ENCODE peak calls at places on chromosome 15, in five cellular contexts. K, Q, X, B and M are unnamed samples.

GRCh38 chr15:53472883-53473282 is 286.6 kb downstream of the WDR72 start:
- DNase-seq in X (no peak), B (no peak), K (no peak), Q (no peak), M (no peak)

GRCh38 chr15:29692527-29692926 is 129.7 kb downstream of the TJP1 start:
- DNase-seq in X (no peak), Q (no peak), B (no peak), K (no peak), M (no peak)

GRCh38 chr15:41798607-41799487 is 24.6 kb downstream of the MAPKBP1 start:
- DNase-seq in Q (no peak), B (no peak), X (no peak), K (peak; percentile 46), M (peak; percentile 49)

GRCh38 chr15:65211157-65211982 is at the start of gene CILP:
- DNase-seq in K (no peak), Q (peak; percentile 81), B (no peak), X (no peak), M (no peak)

GRCh38 chr15:88029696-88030095 is 226.8 kb downstream of the NTRK3 start:
- DNase-seq in Q (no peak), K (no peak), X (no peak), B (no peak), M (no peak)

GRCh38 chr15:90320062-90320884 is 31.8 kb upstream of the ZNF774 start:
- DNase-seq in X (peak; percentile 66), K (peak; percentile 96), Q (peak; percentile 89), B (peak; percentile 56), M (peak; percentile 94)

GRCh38 chr15:63503739-63504246 is 600 bp upstream of the USP3 start:
- DNase-seq in X (peak; percentile 35), Q (no peak), K (peak; percentile 68), B (peak; percentile 86), M (peak; percentile 79)

GRCh38 chr15:64810499-64811326 is 14.7 kb downstream of the PIF1 start:
- DNase-seq in B (no peak), Q (peak; percentile 46), X (no peak), K (no peak), M (no peak)

GRCh38 chr15:85704720-85705119 is 90.0 kb downstream of the KLHL25 start:
- DNase-seq in X (no peak), K (no peak), Q (no peak), B (no peak), M (no peak)

GRCh38 chr15:98994892-98995291 is 12.7 kb downstream of the PGPEP1L start:
- DNase-seq in Q (no peak), K (no peak), X (no peak), B (no peak), M (no peak)

GRCh38 chr15:35545316-35545824 is 595 bp downstream of the DPH6 start:
- DNase-seq in Q (peak; percentile 76), K (peak; percentile 38), B (no peak), X (peak; percentile 43), M (peak; percentile 44)

GRCh38 chr15:90744759-90745402 is 27.7 kb downstream of the BLM start:
- DNase-seq in X (no peak), Q (no peak), K (no peak), B (no peak), M (no peak)

GRCh38 chr15:25735550-25736384 is 127.4 kb downstream of the ATP10A start:
- DNase-seq in B (no peak), X (no peak), Q (no peak), K (no peak), M (no peak)

GRCh38 chr15:57503051-57503702 is 88.5 kb upstream of the MYZAP start:
- DNase-seq in Q (peak; percentile 40), X (no peak), K (no peak), B (no peak), M (no peak)

GRCh38 chr15:96764946-96765345 is 434.4 kb downstream of the NR2F2 start:
- DNase-seq in X (no peak), Q (no peak), K (no peak), B (no peak), M (no peak)

GRCh38 chr15:44219073-44219472 is 24.0 kb upstream of the FRMD5 start:
- DNase-seq in B (no peak), X (no peak), K (no peak), Q (no peak), M (no peak)

GRCh38 chr15:95644476-95644875 is 686.0 kb upstream of the NR2F2 start:
- DNase-seq in K (no peak), X (no peak), Q (no peak), B (no peak), M (no peak)

GRCh38 chr15:66862878-66863335 is 160.9 kb downstream of the SMAD6 start:
- DNase-seq in K (peak; percentile 94), B (peak; percentile 66), X (peak; percentile 57), Q (peak; percentile 92), M (peak; percentile 84)

GRCh38 chr15:73153024-73153423 is 100.8 kb downstream of the NEO1 start:
- DNase-seq in B (no peak), K (no peak), Q (no peak), X (no peak), M (no peak)

GRCh38 chr15:66657062-66658020 is 44.7 kb upstream of the SMAD6 start:
- DNase-seq in B (no peak), K (no peak), X (no peak), Q (no peak), M (no peak)

GRCh38 chr15:32029409-32029861 is 880 bp upstream of the CHRNA7 start:
- DNase-seq in X (peak; percentile 47), K (no peak), B (no peak), Q (peak; percentile 61), M (peak; percentile 25)

GRCh38 chr15:77573826-77574225 is 58.9 kb downstream of the LINGO1 start:
- DNase-seq in B (no peak), Q (peak; percentile 7), X (no peak), K (no peak), M (no peak)

GRCh38 chr15:45377630-45378148 is 655 bp downstream of the GATM start:
- DNase-seq in B (no peak), X (peak; percentile 61), Q (peak; percentile 82), K (no peak), M (peak; percentile 33)

GRCh38 chr15:34754674-34755418 is at the start of gene GJD2:
- DNase-seq in B (no peak), Q (peak; percentile 61), X (no peak), K (no peak), M (no peak)

GRCh38 chr15:50979041-50979440 is 70.6 kb downstream of the AP4E1 start:
- DNase-seq in B (no peak), Q (no peak), X (no peak), K (no peak), M (no peak)

GRCh38 chr15:85730001-85730820 is 64.5 kb downstream of the KLHL25 start:
- DNase-seq in Q (no peak), K (peak; percentile 80), B (peak; percentile 23), X (no peak), M (peak; percentile 65)

GRCh38 chr15:25238126-25238525 is 200.7 kb downstream of the UBE3A start:
- DNase-seq in X (no peak), K (no peak), Q (peak; percentile 37), B (no peak), M (no peak)

GRCh38 chr15:55398243-55398642 is 9.9 kb downstream of the CCPG1 start:
- DNase-seq in X (no peak), K (no peak), Q (no peak), B (no peak), M (no peak)

GRCh38 chr15:31255176-31255510 is 71.5 kb upstream of the KLF13 start:
- DNase-seq in K (no peak), B (no peak), Q (peak; percentile 16), X (no peak), M (no peak)

GRCh38 chr15:45829336-45830153 is 194.7 kb downstream of the SQOR start:
- DNase-seq in X (no peak), B (no peak), Q (no peak), K (no peak), M (no peak)

GRCh38 chr15:48717458-48717857 is 71.9 kb upstream of the FBN1 start:
- DNase-seq in K (peak; percentile 44), X (no peak), B (no peak), Q (no peak), M (no peak)

GRCh38 chr15:68113273-68113672 is 59.2 kb downstream of the PIAS1 start:
- DNase-seq in X (no peak), K (no peak), B (no peak), Q (no peak), M (no peak)

GRCh38 chr15:68113751-68114150 is 59.6 kb downstream of the PIAS1 start:
- DNase-seq in Q (no peak), K (no peak), B (no peak), X (no peak), M (no peak)

GRCh38 chr15:68114840-68115239 is 60.7 kb downstream of the PIAS1 start:
- DNase-seq in X (no peak), B (no peak), K (no peak), Q (no peak), M (no peak)

GRCh38 chr15:68112711-68113110 is 58.6 kb downstream of the PIAS1 start:
- DNase-seq in Q (no peak), X (no peak), K (no peak), B (no peak), M (no peak)

DNA sequence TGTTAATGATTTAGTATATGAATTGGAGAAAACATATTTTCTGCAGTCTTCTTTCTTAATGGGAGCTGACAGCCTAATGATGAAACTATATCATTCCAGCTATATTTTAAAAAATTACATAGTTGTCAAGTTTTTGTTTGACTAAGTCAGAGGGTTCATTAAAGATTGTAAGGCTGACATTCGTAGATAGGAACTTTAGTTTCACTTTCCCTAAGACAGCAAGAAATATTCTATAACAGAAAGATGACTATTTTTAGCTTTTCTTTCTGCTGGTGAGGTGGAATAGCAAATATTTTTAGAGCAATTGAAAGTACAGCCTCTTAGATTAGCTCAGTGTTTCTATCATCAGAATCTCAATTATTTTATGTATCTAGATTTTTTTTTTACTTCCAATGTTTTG is 60.2 kb downstream of the PIAS1 start:
- DNase-seq in Q (no peak), B (no peak), X (no peak), K (no peak), M (no peak)
- H3K27ac ChIP-seq in Q (no peak overlapping the region), B (no peak overlapping the region), X (no peak overlapping the region), K (no peak overlapping the region), M (peak overlapping the region; percentile 45)

DNA sequence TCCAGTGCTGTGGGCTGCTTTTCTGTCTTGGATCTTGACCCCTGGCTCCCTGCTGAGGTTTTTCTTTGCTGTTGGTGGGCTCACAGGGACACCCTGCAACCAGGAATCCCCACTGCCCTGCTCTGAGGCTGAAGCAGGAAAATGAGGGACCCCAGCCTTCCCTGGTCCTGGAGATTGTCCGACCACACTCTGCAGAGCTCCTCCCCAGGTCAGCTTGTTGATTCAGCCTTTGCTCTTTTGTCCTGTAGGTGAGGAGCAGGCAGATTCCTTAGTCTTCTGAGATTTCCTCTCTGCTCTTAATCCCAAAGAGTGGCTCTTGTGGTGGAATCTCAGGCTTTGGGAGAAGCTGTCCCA is 194.5 kb downstream of the RPLP1 start:
- DNase-seq in X (no peak), Q (no peak), B (no peak), K (no peak), M (no peak)
- H3K27me3 ChIP-seq in X (no peaks in the 10 kb centered on the region), Q (no peaks in the 10 kb centered on the region), B (no peaks in the 10 kb centered on the region), K (peaks cover 28% of the 10 kb centered on the region), M (peaks cover 7% of the 10 kb centered on the region)

DNA sequence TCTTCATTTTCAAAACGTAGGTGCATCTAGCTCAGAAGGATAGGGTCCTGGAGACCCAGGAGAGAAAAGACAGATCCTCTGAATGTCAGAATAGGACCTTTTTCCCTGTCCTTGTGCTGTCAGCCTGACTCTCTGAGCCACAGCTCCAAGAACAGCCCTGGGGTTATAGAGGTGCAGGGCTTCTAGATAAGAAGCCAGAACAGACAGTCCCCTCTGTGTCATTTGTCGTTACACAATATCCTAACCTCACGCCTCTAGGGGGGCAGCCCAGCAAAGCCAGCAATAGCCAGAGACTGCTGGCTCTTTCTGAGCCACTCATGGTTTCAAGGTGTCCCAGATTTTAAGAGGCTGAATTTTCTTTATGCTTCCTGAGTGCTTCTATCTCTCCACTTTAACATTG is 153.2 kb upstream of the THBS1 start:
- DNase-seq in B (no peak), K (no peak), X (no peak), Q (no peak), M (peak; percentile 64)
- H3K27ac ChIP-seq in B (no peak overlapping the region), K (no peak overlapping the region), X (no peak overlapping the region), Q (peak overlapping the region; percentile 84), M (no peak overlapping the region)

GRCh38 chr15:78625621-78626280 is 5.0 kb upstream of the CHRNA3 start:
- DNase-seq in K (no peak), Q (no peak), B (no peak), X (no peak), M (peak; percentile 41)
- H3K27me3 ChIP-seq in K (peaks cover 27% of the 10 kb centered on the region), Q (no peaks in the 10 kb centered on the region), B (peaks cover 13% of the 10 kb centered on the region), X (peaks cover 8% of the 10 kb centered on the region), M (peaks cover 7% of the 10 kb centered on the region)